ENCODE peak calls at places on chromosomes 3 and 15, in nine cellular contexts. R, T, X, C, U, W, B, I and D are unnamed samples. For H3K4me1, the result is how much of the 10 kb centered on the place peaks cover.

GRCh38 chr3:47512416-47513124 is 942 bp downstream of the ELP6 start:
- DNase-seq in T (no peak), I (peak), B (peak), W (no peak), U (no peak), X (no peak), R (peak), C (no peak), D (no peak)

GRCh38 chr3:134336587-134336986 is 37.7 kb downstream of the AMOTL2 start:
- DNase-seq in W (no peak), R (no peak), X (no peak), C (no peak), U (no peak), I (no peak), T (peak), B (no peak), D (no peak)

GRCh38 chr3:141795719-141796435 is 32.7 kb downstream of the GRK7 start:
- DNase-seq in T (no peak), R (peak), U (no peak), I (peak), W (no peak), B (peak), C (no peak), X (no peak), D (no peak)

GRCh38 chr3:50167069-50167781 is 12.1 kb downstream of the SEMA3F start:
- DNase-seq in B (no peak), R (peak), W (no peak), T (peak), I (no peak), X (peak), U (no peak), C (no peak), D (no peak)

GRCh38 chr3:63462732-63463131 is 184.6 kb downstream of the SYNPR start:
- DNase-seq in U (no peak), X (no peak), I (no peak), T (no peak), C (no peak), B (no peak), R (no peak), W (no peak), D (no peak)

GRCh38 chr3:149417174-149417573 is 39.7 kb upstream of the TM4SF1 start:
- DNase-seq in X (no peak), R (no peak), C (no peak), I (no peak), T (no peak), W (no peak), B (no peak), U (no peak), D (no peak)

GRCh38 chr3:186182850-186183249 is 74.0 kb upstream of the ETV5 start:
- DNase-seq in R (no peak), X (no peak), U (no peak), C (no peak), B (no peak), W (no peak), I (no peak), T (no peak), D (no peak)

GRCh38 chr3:188720215-188720614 is 451.6 kb upstream of the TPRG1 start:
- DNase-seq in U (no peak), X (no peak), W (no peak), C (no peak), T (no peak), B (no peak), I (no peak), R (no peak), D (no peak)

GRCh38 chr3:79872483-79872882 is 104.7 kb upstream of the ROBO1 start:
- DNase-seq in U (peak), R (no peak), T (peak), I (peak), W (no peak), B (no peak), X (no peak), C (no peak), D (no peak)

GRCh38 chr15:56244237-56244810 is 645 bp upstream of the RFX7 start:
- DNase-seq in C (peak), U (no peak), I (peak), T (peak), B (peak), W (peak), X (peak), R (peak), D (no peak)

GRCh38 chr3:107704477-107704876 is 181.7 kb downstream of the BBX start:
- DNase-seq in W (no peak), B (no peak), C (no peak), U (no peak), T (peak), I (no peak), R (no peak), X (no peak), D (no peak)

GRCh38 chr3:115275897-115276296 is 128.8 kb upstream of the ZBTB20 start:
- DNase-seq in C (no peak), X (no peak), W (no peak), U (no peak), T (peak), B (no peak), I (peak), R (no peak), D (no peak)

GRCh38 chr3:152444029-152444641 is 175.4 kb downstream of the MBNL1 start:
- DNase-seq in B (no peak), U (peak), T (peak), I (peak), W (peak), X (no peak), R (peak), C (no peak), D (no peak)

GRCh38 chr3:185896565-185896964 is 41.2 kb downstream of the TRA2B start:
- DNase-seq in I (no peak), B (no peak), W (no peak), T (no peak), X (no peak), C (no peak), U (no peak), R (no peak), D (no peak)

GRCh38 chr3:13616359-13616758 is 67.4 kb downstream of the FBLN2 start:
- DNase-seq in X (no peak), W (no peak), T (peak), I (no peak), U (no peak), C (no peak), R (no peak), B (no peak), D (no peak)

GRCh38 chr3:4695846-4696245 is 202.7 kb downstream of the ITPR1 start:
- DNase-seq in B (no peak), C (no peak), W (no peak), U (no peak), T (peak), R (no peak), I (no peak), X (no peak), D (no peak)

GRCh38 chr3:72340476-72341379 is 507.5 kb downstream of the SHQ1 start:
- DNase-seq in X (no peak), R (no peak), U (no peak), T (no peak), C (no peak), I (no peak), W (no peak), B (peak), D (no peak)

GRCh38 chr3:58463942-58464271 is 28.0 kb upstream of the KCTD6 start:
- DNase-seq in T (no peak), X (no peak), B (no peak), R (no peak), U (no peak), W (no peak), I (no peak), C (no peak), D (no peak)

GRCh38 chr15:48693474-48693873 is 48.0 kb upstream of the FBN1 start:
- DNase-seq in B (no peak), I (peak), T (peak), C (no peak), U (no peak), R (no peak), W (no peak), X (no peak), D (no peak)

GRCh38 chr3:15556512-15556911 is 35.0 kb upstream of the COLQ start:
- DNase-seq in X (no peak), T (no peak), C (no peak), B (no peak), R (no peak), W (no peak), I (no peak), U (no peak), D (no peak)

GRCh38 chr3:13628841-13629551 is 80.1 kb downstream of the FBLN2 start:
- DNase-seq in B (no peak), C (no peak), W (no peak), I (no peak), X (no peak), T (no peak), U (no peak), R (no peak), D (no peak)

GRCh38 chr3:149542375-149543312 is 68.1 kb downstream of the TM4SF4 start:
- DNase-seq in T (no peak), W (peak), B (no peak), U (no peak), R (no peak), I (no peak), X (no peak), C (no peak), D (no peak)

DNA sequence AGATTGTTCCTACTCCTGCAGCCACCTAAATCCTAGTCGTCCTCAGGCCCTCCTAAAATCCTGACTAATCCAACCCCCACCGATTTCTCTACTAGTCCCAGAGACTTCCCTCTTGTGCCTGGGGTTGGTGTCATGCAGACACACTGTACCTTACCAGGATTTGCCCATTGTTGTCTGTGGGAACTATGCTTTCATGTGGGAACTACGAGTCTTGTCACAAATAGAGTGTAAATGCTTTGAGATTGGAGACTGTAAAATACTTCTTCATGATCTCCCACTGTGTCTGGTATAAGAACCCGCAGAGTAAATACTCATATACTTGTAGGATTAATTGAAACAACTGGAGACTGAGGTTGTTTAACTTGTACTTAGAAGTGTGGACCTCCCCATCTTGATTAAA is 11.2 kb downstream of the B3GNT5 start:
- DNase-seq in I (no peak), U (no peak), X (no peak), B (no peak), T (no peak), W (no peak), C (no peak), R (peak), D (no peak)
- H3K4me1 ChIP-seq in I (under half), U (under half), X (under half), B (under half), T (under half), W (under half), C (under half), R (under half), D (under half)

GRCh38 chr15:59028387-59028955 is 41.0 kb downstream of the RNF111 start:
- DNase-seq in B (no peak), U (no peak), R (no peak), I (no peak), W (no peak), C (no peak), T (no peak), X (no peak), D (no peak)
- H3K4me1 ChIP-seq in B (under half), U (under half), R (under half), I (under half), W (under half), C (under half), T (under half), X (under half), D (under half)

DNA sequence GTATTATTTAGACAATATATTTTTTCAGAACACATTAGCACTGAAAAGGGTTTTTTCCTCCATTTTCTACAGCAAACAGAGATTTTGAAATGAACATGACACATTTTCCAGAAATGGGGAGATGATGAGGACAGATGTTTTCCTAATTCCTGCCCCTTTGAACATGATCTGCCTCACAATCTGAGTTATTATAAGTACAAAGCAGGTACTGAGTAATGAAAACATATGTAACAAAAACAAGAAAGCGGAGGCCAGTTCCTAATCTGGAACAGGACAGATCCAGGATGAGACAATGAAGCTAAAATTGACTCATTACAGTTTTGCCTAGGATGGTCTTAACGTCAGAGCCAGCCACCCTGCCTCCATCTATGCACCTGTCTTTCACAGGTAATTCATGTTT is 642.8 kb upstream of the NR2F2 start:
- DNase-seq in B (no peak), X (no peak), C (no peak), W (no peak), I (no peak), R (no peak), U (no peak), T (no peak), D (no peak)
- H3K4me1 ChIP-seq in B (under half), X (under half), C (under half), W (under half), I (under half), R (under half), U (under half), T (under half), D (under half)

GRCh38 chr15:67745059-67745993 is 80.0 kb upstream of the SKOR1 start:
- DNase-seq in I (peak), T (peak), R (no peak), B (no peak), W (no peak), C (no peak), X (no peak), U (no peak), D (no peak)
- H3K4me1 ChIP-seq in I (under half), T (under half), R (under half), B (under half), W (under half), C (under half), X (under half), U (under half), D (under half)